ENCODE peak calls at places on chromosome 10, in ten cellular contexts. J is esophagus squamous epithelium, Q is A549, Y is breast epithelium, K is prostate gland, U is body of pancreas, E is IMR-90, L is endothelial cell of umbilical vein, X is HCT116, M is lower leg skin. T is an unnamed sample.

GRCh38 chr10:52961298-52961697 is 188.7 kb upstream of the MBL2 start:
- DNase-seq in M (no peak), X (no peak), Q (no peak), K (no peak), Y (no peak), J (no peak), U (no peak), E (no peak), L (no peak), T (no peak)

GRCh38 chr10:93746844-93747284 is 10.9 kb upstream of the LGI1 start:
- DNase-seq in J (no peak), K (no peak), L (peak; percentile 2), X (peak; percentile 70), Y (no peak), Q (peak; percentile 35), U (no peak), M (no peak), E (peak; percentile 89), T (no peak)

GRCh38 chr10:35778344-35778743 is 136.2 kb upstream of the FZD8 start:
- DNase-seq in M (no peak), Y (no peak), L (peak; percentile 16), K (no peak), J (no peak), X (no peak), Q (no peak), U (no peak), E (no peak), T (no peak)

GRCh38 chr10:112589081-112589480 is 142.1 kb downstream of the VTI1A start:
- DNase-seq in J (no peak), E (no peak), L (no peak), M (no peak), Y (no peak), Q (no peak), X (no peak), U (no peak), K (no peak), T (no peak)

GRCh38 chr10:123614888-123615287 is 51.3 kb upstream of the GPR26 start:
- DNase-seq in M (peak; percentile 86), E (peak; percentile 7), J (no peak), U (peak; percentile 69), Y (peak; percentile 85), L (peak; percentile 35), K (peak; percentile 50), X (peak; percentile 16), Q (peak; percentile 15), T (peak; percentile 88)

GRCh38 chr10:51656467-51656866 is 42.9 kb downstream of the CSTF2T start:
- DNase-seq in U (no peak), Q (no peak), X (no peak), L (peak; percentile 83), K (no peak), M (no peak), J (no peak), Y (no peak), E (no peak), T (no peak)

GRCh38 chr10:14356921-14357320 is 26.2 kb upstream of the FRMD4A start:
- DNase-seq in U (no peak), Q (no peak), Y (no peak), L (no peak), J (no peak), M (no peak), K (no peak), X (no peak), E (peak; percentile 56), T (peak; percentile 29)

GRCh38 chr10:12129222-12130111 is at the start of gene SEC61A2:
- DNase-seq in E (peak; percentile 84), Q (peak; percentile 91), Y (peak; percentile 95), L (peak; percentile 91), U (peak; percentile 97), M (peak; percentile 99), K (peak; percentile 96), J (peak; percentile 61), X (peak; percentile 73), T (peak; percentile 95)

GRCh38 chr10:48579251-48579960 is 25.5 kb downstream of the ARHGAP22 start:
- DNase-seq in X (no peak), L (no peak), Q (no peak), U (no peak), Y (no peak), E (peak; percentile 72), M (peak; percentile 43), K (no peak), J (no peak), T (no peak)

GRCh38 chr10:60728056-60728455 is 50.2 kb upstream of the CDK1 start:
- DNase-seq in M (no peak), E (no peak), X (no peak), Q (no peak), L (no peak), Y (no peak), K (no peak), J (no peak), U (no peak), T (no peak)

GRCh38 chr10:91541481-91541880 is 91.4 kb downstream of the PPP1R3C start:
- DNase-seq in Y (no peak), X (no peak), K (no peak), J (no peak), L (no peak), E (no peak), M (no peak), Q (no peak), U (no peak), T (peak; percentile 68)

GRCh38 chr10:84447701-84448400 is 119.5 kb downstream of the CCSER2 start:
- DNase-seq in L (no peak), Y (no peak), X (no peak), M (no peak), U (no peak), K (no peak), Q (no peak), E (no peak), J (no peak), T (no peak)

GRCh38 chr10:110664483-110665420 is 20.6 kb downstream of the RBM20 start:
- DNase-seq in U (no peak), J (no peak), Y (no peak), K (no peak), E (peak; percentile 96), X (peak; percentile 76), Q (no peak), L (no peak), M (no peak), T (peak; percentile 64)

GRCh38 chr10:60778978-60779668 is 845 bp downstream of the CDK1 start:
- DNase-seq in Y (no peak), M (no peak), U (no peak), J (no peak), X (no peak), Q (no peak), L (peak; percentile 51), E (no peak), K (no peak), T (no peak)

GRCh38 chr10:99329891-99330674 is 927 bp downstream of the CNNM1 start:
- DNase-seq in Q (no peak), U (peak; percentile 70), E (peak; percentile 4), J (no peak), X (no peak), M (no peak), L (no peak), K (no peak), Y (no peak), T (no peak)

GRCh38 chr10:68560201-68560915 is at the start of gene TET1:
- DNase-seq in L (no peak), K (no peak), Q (peak; percentile 64), J (no peak), Y (peak; percentile 54), M (peak; percentile 92), U (peak; percentile 47), X (peak; percentile 33), E (peak; percentile 59), T (no peak)
- TF ChIP-seq POLR2A in L (no peak), K (peak; percentile 30), Q (peak; percentile 46), J (peak; percentile 18), Y (no peak), M (no peak), U (peak; percentile 53), X (peak; percentile 64), E (peak; percentile 29), T (no peak)

DNA sequence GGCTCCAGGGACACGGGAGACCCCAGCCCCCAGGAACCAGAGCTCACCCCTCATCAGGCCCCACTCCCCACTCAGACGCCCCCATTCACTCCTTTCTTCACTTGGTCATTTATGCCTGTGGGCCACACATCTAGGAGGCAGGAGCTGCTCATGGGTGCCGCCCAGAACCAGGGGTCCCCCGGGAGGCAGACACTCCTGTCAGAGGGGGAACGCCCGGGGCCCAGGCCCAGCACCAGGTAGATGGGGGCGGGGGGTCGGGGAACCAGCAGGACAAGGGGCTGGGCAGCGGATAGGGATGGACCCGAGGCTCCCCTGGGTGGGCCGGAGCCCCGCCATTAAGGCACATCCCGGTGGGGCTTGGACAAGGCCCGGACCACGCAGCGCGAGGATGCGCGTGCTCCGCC is 11.8 kb downstream of the CALY start:
- DNase-seq in L (no peak), Y (no peak), E (no peak), U (no peak), K (no peak), J (no peak), M (no peak), X (no peak), Q (no peak), T (no peak)
- H3K4me3 ChIP-seq in L (no peak overlapping the region), Y (no peak overlapping the region), E (no peak overlapping the region), U (no peak overlapping the region), K (peak overlapping the region; percentile 35), J (peak overlapping the region; percentile 41), M (no peak overlapping the region), X (no peak overlapping the region), Q (peak overlapping the region; percentile 44), T (peak overlapping the region; percentile 59)

GRCh38 chr10:97640174-97640867 is at the start of gene PI4K2A:
- DNase-seq in K (peak; percentile 99), J (peak; percentile 93), U (peak; percentile 99), L (peak; percentile 100), X (peak; percentile 99), E (peak; percentile 99), Y (peak; percentile 99), Q (peak; percentile 98), M (peak; percentile 100), T (peak; percentile 100)
- TF ChIP-seq POLR2A in K (peak; percentile 91), J (peak; percentile 92), U (peak; percentile 73), L (peak; percentile 62), X (no peak), E (peak; percentile 87), Y (no peak), Q (peak; percentile 45), M (no peak), T (peak; percentile 66)

GRCh38 chr10:92593553-92594046 is 670 bp downstream of the KIF11 start:
- DNase-seq in L (peak; percentile 67), U (no peak), Y (no peak), X (no peak), J (no peak), E (no peak), M (no peak), K (no peak), Q (no peak), T (no peak)

GRCh38 chr10:92594194-92594593 is 1.3 kb downstream of the KIF11 start:
- DNase-seq in X (no peak), Y (no peak), J (no peak), U (no peak), Q (no peak), K (no peak), M (no peak), L (peak; percentile 35), E (no peak), T (no peak)

GRCh38 chr10:92592761-92593552 is at the start of gene KIF11:
- DNase-seq in E (peak; percentile 96), Q (peak; percentile 84), J (peak; percentile 91), L (peak; percentile 98), U (peak; percentile 95), M (peak; percentile 99), X (peak; percentile 93), Y (peak; percentile 97), K (peak; percentile 97), T (peak; percentile 99)

GRCh38 chr10:92598321-92598720 is 5.4 kb downstream of the KIF11 start:
- DNase-seq in Y (no peak), E (no peak), K (no peak), L (no peak), U (no peak), Q (no peak), X (no peak), J (no peak), M (no peak), T (no peak)

GRCh38 chr10:92595505-92595904 is 2.6 kb downstream of the KIF11 start:
- DNase-seq in X (no peak), M (no peak), E (no peak), Y (no peak), L (no peak), J (no peak), Q (no peak), U (no peak), K (no peak), T (no peak)
- H3K4me3 ChIP-seq in X (no peak overlapping the region), M (no peak overlapping the region), E (no peak overlapping the region), Y (no peak overlapping the region), L (no peak overlapping the region), J (no peak overlapping the region), Q (no peak overlapping the region), U (no peak overlapping the region), K (no peak overlapping the region), T (no peak overlapping the region)

T was measured in esophagus muscularis mucosa.